ENCODE peak calls at places on chromosomes 12 and 14, in eight cellular contexts. P is ovary; J is activated T-cell treated with anti-CD3 and anti-CD28 coated beads, Interleukin-2, amount 50 U/mL, for 72 hours; F is natural killer cell; N is C1 segment of cervical spinal cord; R is neural crest cell; I is GM12891; X is Calu3. M is an unnamed sample.

GRCh38 chr14:39038542-39038941 is 64.5 kb downstream of the SEC23A start:
- DNase-seq in P (no peak), J (no peak), F (no peak), N (no peak), R (no peak), I (no peak), X (no peak), M (no peak)

GRCh38 chr12:66921151-66921550 is 242.3 kb upstream of the GRIP1 start:
- DNase-seq in P (no peak), J (no peak), F (no peak), N (no peak), R (no peak), I (no peak), X (no peak), M (no peak)

GRCh38 chr12:112664569-112664968 is 127.0 kb upstream of the RPH3A start:
- DNase-seq in P (no peak), J (no peak), F (no peak), N (no peak), R (peak), I (no peak), X (peak), M (no peak)

GRCh38 chr12:26878661-26879119 is 45.7 kb upstream of the ITPR2 start:
- DNase-seq in P (peak), J (no peak), F (no peak), N (no peak), R (no peak), I (no peak), X (no peak), M (peak)

GRCh38 chr12:44812062-44812461 is 64.1 kb downstream of the NELL2 start:
- DNase-seq in P (no peak), J (peak), F (no peak), N (no peak), R (no peak), I (no peak), X (no peak), M (no peak)

GRCh38 chr12:71551529-71551928 is 111.9 kb downstream of the LGR5 start:
- DNase-seq in P (no peak), J (no peak), F (no peak), N (no peak), R (no peak), I (no peak), X (no peak), M (no peak)

GRCh38 chr12:68932123-68932700 is 759 bp downstream of the CPM start:
- DNase-seq in P (no peak), J (peak), F (no peak), N (no peak), R (no peak), I (no peak), X (no peak), M (peak)

GRCh38 chr12:104064842-104065441 is 611 bp downstream of the HCFC2 start:
- DNase-seq in P (no peak), J (no peak), F (no peak), N (no peak), R (no peak), I (no peak), X (no peak), M (no peak)

GRCh38 chr12:124296295-124296915 is 1.5 kb downstream of the RFLNA start:
- DNase-seq in P (no peak), J (no peak), F (no peak), N (no peak), R (no peak), I (no peak), X (no peak), M (no peak)

GRCh38 chr14:104799657-104800599 is 973 bp upstream of the ZBTB42 start:
- DNase-seq in P (peak), J (peak), F (peak), N (no peak), R (no peak), I (peak), X (peak), M (peak)

GRCh38 chr12:99918003-99918402 is 66.7 kb downstream of the ANKS1B start:
- DNase-seq in P (no peak), J (no peak), F (no peak), N (no peak), R (no peak), I (no peak), X (no peak), M (no peak)

GRCh38 chr12:122845865-122846621 is 10.8 kb downstream of the HIP1R start:
- DNase-seq in P (no peak), J (no peak), F (no peak), N (no peak), R (no peak), I (no peak), X (no peak), M (no peak)

GRCh38 chr12:63994704-63995103 is 150.2 kb downstream of the SRGAP1 start:
- DNase-seq in P (no peak), J (no peak), F (no peak), N (no peak), R (no peak), I (no peak), X (no peak), M (no peak)

GRCh38 chr12:34294137-34294536 is 271.8 kb downstream of the ALG10 start:
- DNase-seq in P (no peak), J (no peak), F (no peak), N (no peak), R (no peak), I (no peak), X (no peak), M (no peak)

GRCh38 chr12:101745481-101745880 is 6.2 kb upstream of the SYCP3 start:
- DNase-seq in P (no peak), J (no peak), F (no peak), N (no peak), R (no peak), I (no peak), X (no peak), M (no peak)

GRCh38 chr14:68104518-68104917 is 284.9 kb downstream of the RAD51B start:
- DNase-seq in P (no peak), J (no peak), F (no peak), N (no peak), R (no peak), I (no peak), X (no peak), M (no peak)

GRCh38 chr14:50242566-50243288 is 11.3 kb upstream of the SOS2 start:
- DNase-seq in P (no peak), J (no peak), F (no peak), N (no peak), R (no peak), I (no peak), X (no peak), M (no peak)

GRCh38 chr12:67155863-67156262 is 113.3 kb upstream of the CAND1 start:
- DNase-seq in P (no peak), J (no peak), F (no peak), N (no peak), R (no peak), I (no peak), X (no peak), M (no peak)

GRCh38 chr14:90514015-90514398 is 117.2 kb downstream of the CALM1 start:
- DNase-seq in P (no peak), J (no peak), F (no peak), N (no peak), R (no peak), I (no peak), X (no peak), M (no peak)

GRCh38 chr14:97592341-97592980 is 795.3 kb downstream of the VRK1 start:
- DNase-seq in P (no peak), J (no peak), F (no peak), N (no peak), R (no peak), I (no peak), X (no peak), M (no peak)

GRCh38 chr14:55819610-55820304 is 239.8 kb downstream of the KTN1 start:
- DNase-seq in P (no peak), J (no peak), F (no peak), N (no peak), R (no peak), I (no peak), X (peak), M (no peak)